ENCODE peak calls at places on chromosomes 2 and 18, in ten cellular contexts. I is SK-N-SH; T is GM06990; Z is dermis blood vessel endothelial cell; D is H9; J is stimulated activated CD8-positive, alpha-beta memory T cell treated with anti-CD3 and anti-CD28 coated beads, Interleukin-7, amount 100 ng/mL, for 24 hours; K is NCI-H2107; R is AG09309; H is brain microvascular endothelial cell; P is cerebellum. F is an unnamed sample.

GRCh38 chr2:25491003-25491696 is 149.4 kb upstream of the DNMT3A start:
- DNase-seq in I (no peak), T (no peak), Z (no peak), D (no peak), J (no peak), K (no peak), R (peak), H (no peak), P (no peak), F (no peak)

GRCh38 chr18:36950282-36950681 is 121.4 kb downstream of the KIAA1328 start:
- DNase-seq in I (no peak), T (no peak), Z (no peak), D (no peak), J (no peak), K (no peak), R (no peak), H (no peak), P (no peak), F (no peak)

GRCh38 chr2:148519013-148519412 is 125.5 kb upstream of the EPC2 start:
- DNase-seq in I (no peak), T (no peak), Z (no peak), D (peak), J (no peak), K (peak), R (no peak), H (no peak), P (peak), F (no peak)

GRCh38 chr2:226608393-226608955 is 191.1 kb downstream of the IRS1 start:
- DNase-seq in I (no peak), T (no peak), Z (no peak), D (no peak), J (no peak), K (no peak), R (no peak), H (no peak), P (no peak), F (no peak)

GRCh38 chr18:63817441-63818051 is 42.3 kb downstream of the SERPINB7 start:
- DNase-seq in I (no peak), T (no peak), Z (no peak), D (no peak), J (no peak), K (no peak), R (peak), H (peak), P (no peak), F (no peak)

GRCh38 chr2:181072486-181072885 is 92.1 kb downstream of the UBE2E3 start:
- DNase-seq in I (no peak), T (no peak), Z (peak), D (no peak), J (no peak), K (no peak), R (no peak), H (peak), P (no peak), F (no peak)

GRCh38 chr2:132668986-132669853 is 785 bp downstream of the LYPD1 start:
- DNase-seq in I (peak), T (no peak), Z (peak), D (peak), J (no peak), K (no peak), R (no peak), H (no peak), P (no peak), F (peak)

GRCh38 chr2:233468047-233468745 is 98.4 kb downstream of the USP40 start:
- DNase-seq in I (no peak), T (no peak), Z (no peak), D (no peak), J (no peak), K (no peak), R (no peak), H (no peak), P (no peak), F (no peak)

GRCh38 chr2:37582911-37583310 is 88.5 kb downstream of the CDC42EP3 start:
- DNase-seq in I (no peak), T (no peak), Z (peak), D (no peak), J (no peak), K (no peak), R (no peak), H (no peak), P (no peak), F (no peak)

GRCh38 chr2:28750316-28751101 is 1.1 kb upstream of the PPP1CB start:
- DNase-seq in I (peak), T (peak), Z (peak), D (no peak), J (no peak), K (no peak), R (no peak), H (no peak), P (peak), F (no peak)

GRCh38 chr2:72182547-72183460 is 35.1 kb upstream of the CYP26B1 start:
- DNase-seq in I (no peak), T (no peak), Z (no peak), D (no peak), J (no peak), K (no peak), R (no peak), H (no peak), P (no peak), F (no peak)

GRCh38 chr2:212282596-212283330 is 255.8 kb downstream of the ERBB4 start:
- DNase-seq in I (no peak), T (no peak), Z (no peak), D (no peak), J (no peak), K (peak), R (no peak), H (no peak), P (peak), F (no peak)

GRCh38 chr18:74944676-74945075 is 264.3 kb downstream of the PTGR3 start:
- DNase-seq in I (no peak), T (no peak), Z (no peak), D (no peak), J (no peak), K (no peak), R (no peak), H (no peak), P (no peak), F (no peak)

GRCh38 chr18:6236258-6236657 is 178.5 kb downstream of the L3MBTL4 start:
- DNase-seq in I (no peak), T (no peak), Z (no peak), D (no peak), J (no peak), K (no peak), R (no peak), H (no peak), P (no peak), F (no peak)

GRCh38 chr2:136386046-136386445 is 268.1 kb upstream of the CXCR4 start:
- DNase-seq in I (no peak), T (no peak), Z (no peak), D (no peak), J (no peak), K (no peak), R (no peak), H (no peak), P (peak), F (no peak)

GRCh38 chr2:210997373-210997772 is 441.0 kb downstream of the CPS1 start:
- DNase-seq in I (no peak), T (no peak), Z (peak), D (no peak), J (no peak), K (no peak), R (no peak), H (no peak), P (no peak), F (no peak)

GRCh38 chr2:207828361-207829057 is 58.8 kb upstream of the FZD5 start:
- DNase-seq in I (no peak), T (no peak), Z (peak), D (no peak), J (no peak), K (no peak), R (no peak), H (no peak), P (no peak), F (peak)

GRCh38 chr2:10136187-10136934 is 13.8 kb downstream of the RRM2 start:
- DNase-seq in I (no peak), T (no peak), Z (no peak), D (no peak), J (no peak), K (no peak), R (no peak), H (no peak), P (no peak), F (no peak)

GRCh38 chr2:119704670-119705120 is 25.7 kb downstream of the TMEM177 start:
- DNase-seq in I (no peak), T (no peak), Z (no peak), D (no peak), J (no peak), K (no peak), R (no peak), H (no peak), P (no peak), F (no peak)